ENCODE peak calls at places on chromosome 10, in five cellular contexts. T is HL-60, J is Caco-2, Z is heart left ventricle, R is fibroblast of pulmonary artery. E is an unnamed sample.

GRCh38 chr10:1287493-1288480 is 231.6 kb downstream of the WDR37 start:
- DNase-seq in J (no peak), T (peak), R (no peak), Z (no peak), E (no peak)

GRCh38 chr10:6108631-6109443 is 20.0 kb downstream of the RBM17 start:
- DNase-seq in T (no peak), J (peak), R (peak), Z (no peak), E (peak)

GRCh38 chr10:15624405-15625191 is 95.1 kb downstream of the ITGA8 start:
- DNase-seq in Z (no peak), T (no peak), R (peak), J (no peak), E (peak)

GRCh38 chr10:124936813-124937212 is 5.1 kb upstream of the ZRANB1 start:
- DNase-seq in Z (no peak), T (no peak), R (no peak), J (no peak), E (no peak)

GRCh38 chr10:133399123-133399601 is 5.2 kb downstream of the MTG1 start:
- DNase-seq in R (no peak), T (no peak), J (no peak), Z (peak), E (no peak)

GRCh38 chr10:11876805-11877395 is 53.7 kb downstream of the PROSER2 start:
- DNase-seq in R (no peak), J (no peak), Z (peak), T (no peak), E (no peak)

GRCh38 chr10:73644015-73644743 is 2.9 kb upstream of the MYOZ1 start:
- DNase-seq in T (peak), Z (no peak), J (peak), R (peak), E (peak)

GRCh38 chr10:47025540-47026300 is 114.5 kb downstream of the PTPN20 start:
- DNase-seq in R (peak), T (no peak), J (no peak), Z (peak), E (no peak)

GRCh38 chr10:122302315-122302714 is 31.2 kb downstream of the BTBD16 start:
- DNase-seq in T (no peak), J (no peak), R (no peak), Z (no peak), E (no peak)

GRCh38 chr10:17607603-17608332 is 9.4 kb downstream of the HACD1 start:
- DNase-seq in Z (no peak), J (peak), R (peak), T (peak), E (peak)

GRCh38 chr10:73931767-73932624 is 21.1 kb downstream of the PLAU start:
- DNase-seq in R (no peak), Z (no peak), T (peak), J (peak), E (no peak)

GRCh38 chr10:79904671-79905321 is 44.1 kb downstream of the SFTPD start:
- DNase-seq in Z (peak), T (peak), R (peak), J (peak), E (peak)

GRCh38 chr10:106089855-106090254 is 1074.7 kb downstream of the SORCS1 start:
- DNase-seq in T (no peak), Z (no peak), R (no peak), J (no peak), E (no peak)

GRCh38 chr10:34816067-34817002 is 1.2 kb upstream of the PARD3 start:
- DNase-seq in Z (no peak), T (no peak), J (peak), R (peak), E (peak)

GRCh38 chr10:127485153-127485857 is 63.8 kb upstream of the NPS start:
- DNase-seq in Z (no peak), T (no peak), J (peak), R (peak), E (peak)

GRCh38 chr10:90751107-90751997 is 106.5 kb downstream of the HTR7 start:
- DNase-seq in Z (no peak), J (peak), R (peak), T (peak), E (peak)

GRCh38 chr10:103916901-103917300 is 1.1 kb downstream of the STN1 start:
- DNase-seq in J (no peak), T (no peak), R (no peak), Z (no peak), E (no peak)

GRCh38 chr10:84423729-84424128 is 95.3 kb downstream of the CCSER2 start:
- DNase-seq in T (no peak), Z (no peak), J (no peak), R (no peak), E (no peak)

GRCh38 chr10:53453196-53453595 is 680.6 kb upstream of the MBL2 start:
- DNase-seq in T (no peak), R (no peak), J (peak), Z (no peak), E (no peak)

GRCh38 chr10:57925045-57925444 is 342.6 kb downstream of the IPMK start:
- DNase-seq in Z (no peak), T (no peak), J (peak), R (no peak), E (peak)

GRCh38 chr10:102975483-102976057 is 57.5 kb downstream of the CNNM2 start:
- DNase-seq in J (no peak), R (no peak), Z (no peak), T (no peak), E (no peak)

GRCh38 chr10:98852686-98853085 is 383.0 kb downstream of the HPSE2 start:
- DNase-seq in R (no peak), J (no peak), Z (no peak), T (no peak), E (no peak)
- TF ChIP-seq CTCF in R (no peak), J (peak), Z (no peak), T (no peak), E (peak)

DNA sequence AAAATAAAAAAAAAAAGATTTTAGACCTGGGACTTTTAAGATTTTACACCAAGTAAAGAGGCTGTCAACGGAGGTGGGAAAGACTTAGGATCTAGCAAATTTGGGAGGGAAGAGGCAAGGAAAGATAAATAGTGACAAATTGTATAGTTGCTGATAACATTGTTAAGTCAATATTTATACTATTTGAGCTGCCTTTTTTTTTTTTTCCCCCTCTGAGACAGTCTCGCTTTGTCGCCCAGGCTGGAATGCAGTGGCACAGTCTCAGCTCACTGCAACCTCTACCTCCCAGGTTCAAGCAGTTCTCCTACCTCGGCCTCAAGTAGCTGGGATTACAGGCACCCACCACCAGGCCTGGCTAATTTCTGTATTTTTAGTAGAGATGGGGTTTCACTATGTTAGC is 94.6 kb downstream of the MMRN2 start:
- DNase-seq in R (no peak), Z (no peak), T (no peak), J (peak), E (no peak)
- H3K4me3 ChIP-seq in R (no peak), Z (no peak), T (no peak), J (no peak), E (no peak)

GRCh38 chr10:132149261-132149660 is 37.5 kb upstream of the DPYSL4 start:
- DNase-seq in R (no peak), T (no peak), J (no peak), Z (no peak), E (no peak)

GRCh38 chr10:132151286-132151950 is 35.3 kb upstream of the DPYSL4 start:
- DNase-seq in R (no peak), T (no peak), Z (peak), J (no peak), E (no peak)

GRCh38 chr10:132151951-132152505 is 34.7 kb upstream of the DPYSL4 start:
- DNase-seq in R (no peak), J (no peak), T (no peak), Z (peak), E (no peak)

GRCh38 chr10:132149917-132150316 is 36.8 kb upstream of the DPYSL4 start:
- DNase-seq in T (no peak), Z (peak), R (no peak), J (no peak), E (no peak)

DNA sequence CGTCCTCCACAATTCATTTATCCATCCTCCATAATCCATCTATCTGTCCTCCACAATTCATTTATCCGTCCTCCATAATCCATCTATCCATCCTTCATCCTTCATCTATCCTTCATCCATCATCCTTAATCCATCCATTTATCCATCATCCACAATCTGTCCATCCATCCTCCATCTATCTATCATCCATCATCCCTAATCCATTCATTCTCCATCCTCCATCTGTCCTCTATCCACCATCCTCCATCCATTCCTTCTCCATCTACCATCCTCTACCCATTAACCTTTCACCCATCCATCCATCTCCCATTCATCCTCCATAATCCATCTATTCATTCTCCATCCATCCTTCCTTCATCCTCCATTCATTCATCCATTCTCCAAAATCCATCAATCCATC is 36.0 kb upstream of the DPYSL4 start:
- DNase-seq in R (no peak), T (no peak), J (no peak), Z (no peak), E (no peak)
- TF ChIP-seq CTCF in R (no peak), T (no peak), J (no peak), Z (no peak), E (no peak)

DNA sequence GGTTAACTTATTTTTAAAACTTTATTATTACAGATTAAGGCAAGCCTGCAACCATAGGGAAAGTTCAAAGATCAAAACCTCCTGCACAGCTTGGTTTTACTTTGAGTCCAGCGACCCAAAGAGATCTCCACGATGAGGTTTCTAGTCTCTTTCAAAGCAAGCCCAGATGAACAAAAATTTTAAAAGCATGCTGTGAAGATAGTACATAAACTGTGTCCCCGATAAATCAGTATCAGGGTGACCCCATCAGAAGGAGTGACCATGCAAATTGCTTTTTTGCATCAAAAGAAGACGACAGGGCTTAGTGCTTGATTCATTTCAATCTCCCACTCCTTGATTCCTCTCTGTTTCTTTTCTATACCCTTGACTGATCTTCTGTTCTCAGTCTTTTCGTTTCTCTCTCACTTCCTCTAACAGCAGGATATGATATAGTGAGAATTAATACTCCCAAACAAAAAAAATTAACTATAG is 16.0 kb upstream of the DNTT start:
- DNase-seq in J (no peak), Z (no peak), R (no peak), T (no peak), E (no peak)
- H3K4me3 ChIP-seq in J (peak), Z (no peak), R (no peak), T (no peak), E (no peak)

E was measured in fibroblast of villous mesenchyme.